ENCODE peak calls at places on chromosomes 5 and 9, in six cellular contexts. One of them, this sample, is unnamed.

GRCh38 chr5:178902849-178903248 is 7.1 kb downstream of the ZFP2 start:
- DNase-seq in IMR-90: no peak
- DNase-seq in NB4: no peak
- DNase-seq in H54: no peak
- DNase-seq in ovary: no peak
- DNase-seq in A549: no peak
- DNase-seq in this sample: no peak

GRCh38 chr5:142608094-142608493 is 77.8 kb downstream of the FGF1 start:
- DNase-seq in IMR-90: no peak
- DNase-seq in NB4: no peak
- DNase-seq in H54: no peak
- DNase-seq in ovary: no peak
- DNase-seq in A549: no peak
- DNase-seq in this sample: no peak

GRCh38 chr9:19050637-19051591 is 1.7 kb downstream of the RRAGA start:
- DNase-seq in IMR-90: no peak
- DNase-seq in NB4: no peak
- DNase-seq in H54: no peak
- DNase-seq in ovary: no peak
- DNase-seq in A549: no peak
- DNase-seq in this sample: peak; percentile 35

GRCh38 chr5:96885518-96886338 is 9.4 kb downstream of the ERAP2 start:
- DNase-seq in IMR-90: no peak
- DNase-seq in NB4: peak; percentile 73
- DNase-seq in H54: no peak
- DNase-seq in ovary: no peak
- DNase-seq in A549: no peak
- DNase-seq in this sample: no peak

GRCh38 chr5:129664336-129664937 is 83.5 kb upstream of the MINAR2 start:
- DNase-seq in IMR-90: peak; percentile 35
- DNase-seq in NB4: peak; percentile 49
- DNase-seq in H54: no peak
- DNase-seq in ovary: no peak
- DNase-seq in A549: peak; percentile 48
- DNase-seq in this sample: peak; percentile 66

GRCh38 chr5:8740595-8740994 is 805.3 kb downstream of the SEMA5A start:
- DNase-seq in IMR-90: no peak
- DNase-seq in NB4: no peak
- DNase-seq in H54: no peak
- DNase-seq in ovary: no peak
- DNase-seq in A549: no peak
- DNase-seq in this sample: no peak

GRCh38 chr5:170440771-170441370 is 51.7 kb upstream of the KCNMB1 start:
- DNase-seq in IMR-90: no peak
- DNase-seq in NB4: no peak
- DNase-seq in H54: no peak
- DNase-seq in ovary: no peak
- DNase-seq in A549: no peak
- DNase-seq in this sample: no peak

GRCh38 chr5:132651838-132652476 is 6.0 kb upstream of the IL13 start:
- DNase-seq in IMR-90: no peak
- DNase-seq in NB4: no peak
- DNase-seq in H54: no peak
- DNase-seq in ovary: no peak
- DNase-seq in A549: no peak
- DNase-seq in this sample: peak; percentile 95

GRCh38 chr9:757246-757881 is 84.1 kb upstream of the DMRT1 start:
- DNase-seq in IMR-90: peak; percentile 67
- DNase-seq in NB4: peak; percentile 95
- DNase-seq in H54: peak; percentile 45
- DNase-seq in ovary: peak; percentile 49
- DNase-seq in A549: peak; percentile 60
- DNase-seq in this sample: peak; percentile 19

GRCh38 chr5:67310740-67311139 is 114.1 kb upstream of the CD180 start:
- DNase-seq in IMR-90: no peak
- DNase-seq in NB4: no peak
- DNase-seq in H54: no peak
- DNase-seq in ovary: no peak
- DNase-seq in A549: no peak
- DNase-seq in this sample: no peak

GRCh38 chr9:132356276-132356924 is 1.6 kb upstream of the SETX start:
- DNase-seq in IMR-90: no peak
- DNase-seq in NB4: peak; percentile 45
- DNase-seq in H54: no peak
- DNase-seq in ovary: peak; percentile 24
- DNase-seq in A549: no peak
- DNase-seq in this sample: peak; percentile 8

GRCh38 chr5:40401965-40402364 is 277.8 kb upstream of the PTGER4 start:
- DNase-seq in IMR-90: peak; percentile 30
- DNase-seq in NB4: peak; percentile 72
- DNase-seq in H54: no peak
- DNase-seq in ovary: no peak
- DNase-seq in A549: peak; percentile 31
- DNase-seq in this sample: no peak

GRCh38 chr9:87702921-87703320 is 23.0 kb upstream of the CTSL start:
- DNase-seq in IMR-90: no peak
- DNase-seq in NB4: no peak
- DNase-seq in H54: no peak
- DNase-seq in ovary: no peak
- DNase-seq in A549: no peak
- DNase-seq in this sample: no peak

GRCh38 chr9:25677301-25678146 is 720 bp downstream of the TUSC1 start:
- DNase-seq in IMR-90: peak; percentile 55
- DNase-seq in NB4: no peak
- DNase-seq in H54: peak; percentile 79
- DNase-seq in ovary: peak; percentile 90
- DNase-seq in A549: peak; percentile 81
- DNase-seq in this sample: peak; percentile 74

GRCh38 chr5:141003026-141003425 is 36.8 kb downstream of the PCDHAC2 start:
- DNase-seq in IMR-90: no peak
- DNase-seq in NB4: no peak
- DNase-seq in H54: no peak
- DNase-seq in ovary: no peak
- DNase-seq in A549: no peak
- DNase-seq in this sample: no peak

GRCh38 chr5:15703901-15704300 is 203.9 kb downstream of the FBXL7 start:
- DNase-seq in IMR-90: no peak
- DNase-seq in NB4: no peak
- DNase-seq in H54: no peak
- DNase-seq in ovary: no peak
- DNase-seq in A549: no peak
- DNase-seq in this sample: no peak

GRCh38 chr9:107815782-107816181 is 326.2 kb upstream of the KLF4 start:
- DNase-seq in IMR-90: no peak
- DNase-seq in NB4: no peak
- DNase-seq in H54: no peak
- DNase-seq in ovary: no peak
- DNase-seq in A549: no peak
- DNase-seq in this sample: no peak

GRCh38 chr9:124164800-124165199 is 92.9 kb upstream of the NEK6 start:
- DNase-seq in IMR-90: no peak
- DNase-seq in NB4: no peak
- DNase-seq in H54: no peak
- DNase-seq in ovary: no peak
- DNase-seq in A549: no peak
- DNase-seq in this sample: no peak

GRCh38 chr5:74519679-74520078 is 120.8 kb downstream of the ENC1 start:
- DNase-seq in IMR-90: no peak
- DNase-seq in NB4: no peak
- DNase-seq in H54: no peak
- DNase-seq in ovary: no peak
- DNase-seq in A549: no peak
- DNase-seq in this sample: no peak

GRCh38 chr5:127358782-127359181 is 68.2 kb downstream of the MEGF10 start:
- DNase-seq in IMR-90: no peak
- DNase-seq in NB4: no peak
- DNase-seq in H54: no peak
- DNase-seq in ovary: no peak
- DNase-seq in A549: no peak
- DNase-seq in this sample: no peak

GRCh38 chr5:116502616-116503015 is 72.0 kb downstream of the SEMA6A start:
- DNase-seq in IMR-90: peak; percentile 17
- DNase-seq in NB4: no peak
- DNase-seq in H54: no peak
- DNase-seq in ovary: no peak
- DNase-seq in A549: no peak
- DNase-seq in this sample: no peak

DNA sequence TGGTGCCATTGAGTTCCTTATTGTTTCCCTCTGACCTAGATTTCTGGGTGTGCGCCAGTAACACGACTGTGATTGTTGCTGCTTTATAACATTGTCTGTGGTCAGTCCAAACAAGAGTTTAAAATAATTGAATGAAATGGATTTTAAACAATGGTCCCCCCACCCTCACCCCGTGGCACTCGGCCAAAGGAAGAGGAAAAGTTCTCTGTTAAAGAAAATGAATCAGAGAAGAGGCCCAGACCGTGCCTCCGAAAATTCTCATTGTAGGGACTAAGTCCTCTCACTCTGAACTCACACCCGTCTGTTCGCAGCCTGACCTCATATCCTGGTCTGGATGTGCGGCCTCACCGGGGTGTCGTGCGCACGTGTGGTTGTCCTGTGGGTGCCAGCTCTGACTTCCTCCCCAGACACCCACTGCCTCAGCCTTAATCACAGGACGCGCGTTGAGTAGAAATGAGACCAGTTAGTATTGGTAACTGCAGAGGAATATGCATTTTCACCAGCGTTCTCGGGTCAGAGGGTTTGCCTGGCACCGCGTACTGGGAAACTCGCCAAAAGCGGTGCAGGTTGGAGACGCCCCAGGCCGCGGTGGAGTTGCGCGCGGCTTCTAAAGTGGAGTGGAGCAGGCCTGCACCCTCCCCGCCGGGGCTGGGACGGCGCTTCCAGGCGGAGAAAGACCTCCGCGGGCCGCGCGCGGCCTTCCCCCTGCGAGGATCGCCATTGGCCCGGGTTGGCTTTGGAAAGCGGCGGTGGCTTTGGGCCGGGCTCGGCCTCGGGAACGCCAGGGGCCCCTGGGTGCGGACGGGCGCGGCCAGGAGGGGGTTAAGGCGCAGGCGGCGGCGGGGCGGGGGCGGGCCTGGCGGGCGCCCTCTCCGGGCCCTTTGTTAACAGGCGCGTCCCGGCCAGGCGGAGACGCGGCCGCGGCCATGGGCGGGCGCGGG is at the start of gene ABL1:
- DNase-seq in IMR-90: peak; percentile 85
- DNase-seq in NB4: peak; percentile 91
- DNase-seq in H54: peak; percentile 63
- DNase-seq in ovary: peak; percentile 75
- DNase-seq in A549: peak; percentile 85
- DNase-seq in this sample: peak; percentile 86
- TF ChIP-seq POLR2A in IMR-90: peak; percentile 80
- TF ChIP-seq POLR2A in NB4: peak; percentile 54
- TF ChIP-seq POLR2A in H54: peak; percentile 15
- TF ChIP-seq POLR2A in ovary: no peak
- TF ChIP-seq POLR2A in A549: peak; percentile 15
- TF ChIP-seq POLR2A in this sample: peak; percentile 51

DNA sequence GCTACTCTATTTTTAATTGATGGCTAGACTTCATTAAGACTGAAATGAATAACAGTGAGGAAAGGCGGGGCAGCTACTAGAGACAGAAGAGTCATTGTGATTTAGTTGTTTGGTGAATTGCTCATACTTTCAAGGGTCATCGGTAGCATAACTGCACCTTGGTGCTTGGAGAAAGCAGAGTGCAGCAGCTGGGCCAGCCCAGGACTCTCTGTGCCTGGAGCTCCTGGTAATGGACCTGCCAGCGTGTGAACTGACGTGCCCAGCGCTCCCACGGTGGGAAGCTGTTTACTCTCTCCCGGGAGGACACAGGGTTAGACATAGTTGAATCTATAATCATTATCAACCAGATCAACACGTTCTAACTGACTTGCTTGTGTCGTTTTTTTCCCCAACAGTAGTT is 42.9 kb downstream of the LURAP1L start:
- DNase-seq in IMR-90: peak; percentile 55
- DNase-seq in NB4: no peak
- DNase-seq in H54: no peak
- DNase-seq in ovary: no peak
- DNase-seq in A549: peak; percentile 95
- DNase-seq in this sample: no peak
- TF ChIP-seq POLR2A in IMR-90: no peak
- TF ChIP-seq POLR2A in NB4: no peak
- TF ChIP-seq POLR2A in H54: no peak
- TF ChIP-seq POLR2A in ovary: no peak
- TF ChIP-seq POLR2A in A549: no peak
- TF ChIP-seq POLR2A in this sample: no peak

DNA sequence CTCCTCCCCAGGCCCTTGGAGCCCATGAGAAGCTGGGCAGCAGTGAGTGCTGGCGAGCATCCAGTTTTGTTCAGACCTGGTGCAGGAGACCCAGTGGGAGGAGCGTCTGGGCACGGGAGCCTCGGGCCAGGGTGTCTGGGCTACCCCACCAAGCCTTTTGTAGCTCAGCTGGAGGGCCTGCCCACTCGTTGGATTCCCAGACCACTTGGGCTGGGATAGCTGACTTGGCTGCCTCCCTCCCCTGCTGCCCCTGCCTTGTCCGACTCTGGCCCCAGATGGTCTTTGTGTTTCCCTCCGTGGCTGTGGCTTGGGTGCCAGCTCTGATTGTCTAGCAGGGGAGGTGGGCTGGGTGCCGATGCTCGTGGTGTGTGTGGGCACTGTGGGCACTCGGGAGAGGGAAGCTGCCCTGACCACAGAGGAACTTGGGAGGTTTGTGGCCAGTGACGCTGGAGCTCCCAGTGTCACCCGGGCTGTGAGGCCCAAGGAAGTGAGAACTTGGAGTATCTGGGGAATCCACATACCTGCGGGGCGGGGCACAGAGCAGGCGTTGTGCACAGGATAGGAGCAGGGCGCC is 47.3 kb downstream of the WNK2 start:
- DNase-seq in IMR-90: no peak
- DNase-seq in NB4: peak; percentile 52
- DNase-seq in H54: no peak
- DNase-seq in ovary: no peak
- DNase-seq in A549: no peak
- DNase-seq in this sample: no peak
- TF ChIP-seq POLR2A in IMR-90: no peak
- TF ChIP-seq POLR2A in NB4: no peak
- TF ChIP-seq POLR2A in H54: no peak
- TF ChIP-seq POLR2A in ovary: no peak
- TF ChIP-seq POLR2A in A549: no peak
- TF ChIP-seq POLR2A in this sample: no peak

DNA sequence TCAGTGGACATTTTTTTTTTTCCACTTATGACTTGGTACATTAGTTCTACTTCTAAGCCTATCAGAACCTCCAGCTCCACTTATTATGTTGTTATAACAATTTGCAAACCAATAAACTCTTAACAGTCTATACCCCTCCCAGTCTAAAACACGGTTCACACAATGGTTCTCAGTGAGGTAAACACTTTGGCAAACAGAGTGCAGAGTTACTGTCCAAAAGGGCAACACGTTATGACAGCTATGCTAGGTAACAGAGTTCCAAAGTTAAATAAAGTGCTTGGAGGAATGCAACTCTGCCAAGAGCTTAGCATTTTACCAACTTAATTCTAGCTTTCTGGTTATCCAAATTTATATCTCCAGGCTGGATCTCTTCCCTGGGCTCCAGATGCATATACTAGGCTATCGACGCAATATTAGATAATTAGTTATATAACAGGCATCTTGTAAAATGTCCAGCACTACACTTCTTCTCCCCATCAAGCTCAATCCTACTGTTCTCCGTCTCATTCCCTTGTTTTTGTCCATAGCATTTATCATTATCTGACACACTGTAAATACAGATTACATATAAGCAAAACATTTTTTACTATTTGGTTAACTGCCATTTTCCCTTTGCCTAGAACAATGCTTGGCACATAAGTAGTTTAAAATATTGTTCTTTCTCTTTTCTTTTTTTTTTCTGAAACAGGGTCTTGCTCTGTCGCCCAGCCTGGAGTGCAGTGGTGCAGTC is 14.3 kb downstream of the FNBP1 start:
- DNase-seq in IMR-90: no peak
- DNase-seq in NB4: no peak
- DNase-seq in H54: no peak
- DNase-seq in ovary: no peak
- DNase-seq in A549: no peak
- DNase-seq in this sample: no peak
- TF ChIP-seq POLR2A in IMR-90: no peak
- TF ChIP-seq POLR2A in NB4: no peak
- TF ChIP-seq POLR2A in H54: no peak
- TF ChIP-seq POLR2A in ovary: no peak
- TF ChIP-seq POLR2A in A549: no peak
- TF ChIP-seq POLR2A in this sample: no peak